ENCODE peak calls at places on chromosomes 13 and 19, in four cellular contexts. J is GM23338, K is suprapubic skin, Q is transverse colon. W is an unnamed sample.

GRCh38 chr13:112209266-112209665 is 142.3 kb downstream of the SOX1 start:
- DNase-seq in J (no peak), K (no peak), Q (no peak), W (no peak)

GRCh38 chr19:43798546-43799409 is 3.5 kb downstream of the LYPD5 start:
- DNase-seq in J (peak; percentile 92), K (no peak), Q (peak; percentile 69), W (peak; percentile 89)

GRCh38 chr19:12603714-12604113 is 6.9 kb downstream of the ZNF490 start:
- DNase-seq in J (no peak), K (no peak), Q (peak; percentile 17), W (no peak)

GRCh38 chr19:30173593-30174356 is 198.4 kb upstream of the ZNF536 start:
- DNase-seq in J (no peak), K (no peak), Q (peak; percentile 41), W (no peak)

GRCh38 chr13:114101325-114101821 is 31.1 kb downstream of the RASA3 start:
- DNase-seq in J (no peak), K (peak; percentile 74), Q (peak; percentile 23), W (peak; percentile 81)

GRCh38 chr13:60590775-60591174 is 193.8 kb downstream of the TDRD3 start:
- DNase-seq in J (no peak), K (no peak), Q (no peak), W (no peak)

GRCh38 chr13:48645845-48646244 is 7.9 kb upstream of the CYSLTR2 start:
- DNase-seq in J (no peak), K (no peak), Q (no peak), W (no peak)

GRCh38 chr19:1274081-1274851 is 1.1 kb upstream of the FAM174C start:
- DNase-seq in J (no peak), K (no peak), Q (no peak), W (peak; percentile 87)

GRCh38 chr13:52450793-52451116 is 321 bp upstream of the VPS36 start:
- DNase-seq in J (no peak), K (no peak), Q (no peak), W (no peak)

GRCh38 chr19:3344608-3345598 is 21.5 kb upstream of the NFIC start:
- DNase-seq in J (no peak), K (no peak), Q (no peak), W (no peak)

GRCh38 chr13:31172535-31172934 is 10.8 kb upstream of the HSPH1 start:
- DNase-seq in J (no peak), K (no peak), Q (no peak), W (no peak)

GRCh38 chr13:43229506-43229905 is 206.1 kb downstream of the DNAJC15 start:
- DNase-seq in J (no peak), K (no peak), Q (no peak), W (no peak)

GRCh38 chr19:38559428-38560401 is 58.0 kb downstream of the MAP4K1 start:
- DNase-seq in J (no peak), K (no peak), Q (no peak), W (no peak)

GRCh38 chr13:95573226-95573625 is 20.7 kb downstream of the CLDN10 start:
- DNase-seq in J (no peak), K (no peak), Q (no peak), W (no peak)

GRCh38 chr13:99892189-99892588 is 79.4 kb downstream of the ZIC5 start:
- DNase-seq in J (peak; percentile 87), K (no peak), Q (no peak), W (no peak)

GRCh38 chr13:24664726-24665409 is 15.3 kb upstream of the ATP12A start:
- DNase-seq in J (no peak), K (no peak), Q (no peak), W (no peak)

GRCh38 chr13:19085876-19086275 is 95.7 kb downstream of the TUBA3C start:
- DNase-seq in J (no peak), K (no peak), Q (no peak), W (peak; percentile 53)

GRCh38 chr13:111486331-111486730 is 165.9 kb downstream of the TEX29 start:
- DNase-seq in J (no peak), K (no peak), Q (no peak), W (no peak)

GRCh38 chr13:31476753-31477152 is 262.6 kb upstream of the RXFP2 start:
- DNase-seq in J (peak; percentile 43), K (no peak), Q (no peak), W (no peak)

GRCh38 chr13:90302113-90302512 is 1045.4 kb upstream of the MIR17HG start:
- DNase-seq in J (no peak), K (no peak), Q (no peak), W (no peak)

GRCh38 chr19:5336195-5336965 is 4.2 kb downstream of the PTPRS start:
- DNase-seq in J (no peak), K (no peak), Q (no peak), W (no peak)

GRCh38 chr13:50950808-50951207 is 41.2 kb downstream of the RNASEH2B start:
- DNase-seq in J (no peak), K (no peak), Q (no peak), W (no peak)

GRCh38 chr13:50353651-50354415 is 338.6 kb downstream of the KCNRG start:
- DNase-seq in J (no peak), K (no peak), Q (no peak), W (no peak)

GRCh38 chr19:5801796-5802616 is 2.9 kb upstream of the NRTN start:
- DNase-seq in J (peak; percentile 97), K (no peak), Q (no peak), W (no peak)

GRCh38 chr19:16952046-16952445 is 63.2 kb downstream of the F2RL3 start:
- DNase-seq in J (no peak), K (no peak), Q (no peak), W (peak; percentile 8)

GRCh38 chr13:23790591-23791170 is 98.5 kb downstream of the MIPEP start:
- DNase-seq in J (no peak), K (no peak), Q (no peak), W (no peak)

GRCh38 chr13:27016871-27017270 is 154.7 kb downstream of the USP12 start:
- DNase-seq in J (no peak), K (no peak), Q (peak; percentile 45), W (no peak)

GRCh38 chr19:43700368-43701015 is 15.4 kb upstream of the IRGC start:
- DNase-seq in J (no peak), K (peak; percentile 77), Q (peak; percentile 51), W (peak; percentile 51)

GRCh38 chr19:1794424-1795185 is 17.5 kb downstream of the ATP8B3 start:
- DNase-seq in J (peak; percentile 58), K (no peak), Q (no peak), W (peak; percentile 43)

GRCh38 chr19:23716792-23717191 is 29.8 kb upstream of the ZNF675 start:
- DNase-seq in J (no peak), K (no peak), Q (no peak), W (no peak)

GRCh38 chr19:43755256-43755801 is 567 bp upstream of the SMG9 start:
- DNase-seq in J (peak; percentile 61), K (peak; percentile 87), Q (peak; percentile 90), W (peak; percentile 93)

GRCh38 chr13:78621086-78621485 is 17.7 kb upstream of the POU4F1 start:
- DNase-seq in J (no peak), K (no peak), Q (no peak), W (no peak)

DNA sequence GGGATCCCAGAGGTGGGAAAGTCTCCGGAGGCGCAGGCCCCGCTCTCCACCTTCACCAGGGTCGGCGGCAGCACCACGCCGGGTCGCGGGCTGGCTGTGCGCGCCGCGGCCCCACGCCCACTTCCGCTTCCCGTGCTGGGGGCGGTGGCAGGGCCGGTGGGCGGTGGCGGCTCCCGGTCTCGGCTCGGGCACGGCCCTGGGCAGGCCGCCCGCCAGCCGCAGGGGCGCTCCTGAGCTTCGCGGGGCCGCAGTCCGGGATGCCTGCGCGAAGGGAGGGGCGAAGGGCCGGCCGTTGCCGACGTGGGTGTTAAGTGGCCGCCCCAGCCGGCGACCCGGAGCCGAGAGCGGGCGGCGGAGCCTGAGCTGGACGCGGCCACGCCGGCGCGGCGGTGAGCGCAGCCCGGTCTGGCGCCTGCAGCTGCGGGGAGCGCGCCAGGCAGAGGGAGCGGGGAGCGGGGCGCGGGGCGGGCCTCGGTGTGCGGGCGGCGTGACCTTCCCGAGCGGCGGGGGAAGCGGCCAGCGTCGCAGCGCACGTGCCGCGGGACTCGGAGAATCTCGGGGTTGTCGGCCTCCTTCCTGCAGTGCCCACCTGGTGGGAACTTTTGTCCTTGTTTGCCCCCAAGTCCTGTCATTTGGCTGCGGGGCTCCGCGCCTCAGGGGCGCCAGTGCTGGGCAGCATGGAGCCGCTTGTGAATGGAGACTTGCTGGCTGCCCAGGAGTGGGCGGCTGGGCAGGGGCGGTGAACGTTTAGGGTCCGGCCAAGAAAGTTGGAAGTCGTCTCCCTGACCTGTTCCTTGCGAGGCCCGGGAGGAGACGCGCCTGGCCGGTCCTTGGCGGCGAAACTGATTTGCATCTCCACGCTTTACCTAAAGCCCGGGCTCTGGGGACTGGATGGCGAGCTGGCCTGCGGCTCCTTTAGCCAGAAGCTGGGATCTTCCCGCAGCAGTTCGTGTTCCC is at the start of gene SLC25A15:
- DNase-seq in J (peak; percentile 80), K (peak; percentile 84), Q (peak; percentile 88), W (peak; percentile 96)
- TF ChIP-seq POLR2AphosphoS5 in J (peak; percentile 77), K (no peak), Q (no peak), W (peak; percentile 59)

DNA sequence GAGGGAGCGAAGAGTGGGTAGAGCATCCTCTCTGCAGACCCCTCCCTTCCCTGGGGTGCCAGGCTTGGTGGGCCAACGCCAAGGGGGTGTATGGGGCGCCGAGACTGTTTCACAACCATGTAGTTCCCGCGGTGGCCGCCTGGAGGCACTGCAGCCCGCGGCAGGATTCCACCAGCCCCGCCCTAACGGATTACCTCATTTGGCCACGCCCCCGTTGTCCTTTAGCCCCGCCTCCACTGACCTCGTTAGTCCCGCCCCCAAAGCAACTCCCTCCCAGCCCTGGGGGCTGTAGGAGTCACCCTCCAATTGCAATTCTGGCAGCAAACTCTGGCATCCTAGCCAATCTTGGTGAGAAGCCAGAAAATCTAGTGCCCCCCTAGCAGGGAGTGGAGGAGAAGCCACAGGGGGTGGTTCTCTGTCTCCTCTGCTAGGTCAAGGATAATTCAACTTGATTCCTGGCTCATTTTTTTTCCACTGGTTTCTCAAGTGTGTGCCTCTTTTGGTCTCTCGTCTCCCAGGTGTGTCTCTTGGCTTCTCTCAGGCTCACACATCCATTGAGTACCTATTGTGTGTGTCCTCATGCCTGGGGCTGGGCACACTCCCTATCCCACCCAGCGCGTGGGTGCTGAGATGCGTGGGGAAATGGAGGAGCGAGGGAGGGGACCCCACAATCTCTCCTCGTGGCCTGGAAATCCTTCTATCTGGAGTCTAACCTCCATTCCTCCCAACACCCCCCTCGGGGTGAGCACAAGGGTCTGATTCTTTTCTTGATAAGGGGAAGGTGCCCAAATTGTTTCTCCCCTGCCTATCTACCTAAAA is 2.0 kb downstream of the OLFM2 start:
- DNase-seq in J (peak; percentile 95), K (peak; percentile 91), Q (peak; percentile 74), W (peak; percentile 92)
- TF ChIP-seq POLR2AphosphoS5 in J (peak; percentile 42), K (no peak), Q (no peak), W (no peak)

DNA sequence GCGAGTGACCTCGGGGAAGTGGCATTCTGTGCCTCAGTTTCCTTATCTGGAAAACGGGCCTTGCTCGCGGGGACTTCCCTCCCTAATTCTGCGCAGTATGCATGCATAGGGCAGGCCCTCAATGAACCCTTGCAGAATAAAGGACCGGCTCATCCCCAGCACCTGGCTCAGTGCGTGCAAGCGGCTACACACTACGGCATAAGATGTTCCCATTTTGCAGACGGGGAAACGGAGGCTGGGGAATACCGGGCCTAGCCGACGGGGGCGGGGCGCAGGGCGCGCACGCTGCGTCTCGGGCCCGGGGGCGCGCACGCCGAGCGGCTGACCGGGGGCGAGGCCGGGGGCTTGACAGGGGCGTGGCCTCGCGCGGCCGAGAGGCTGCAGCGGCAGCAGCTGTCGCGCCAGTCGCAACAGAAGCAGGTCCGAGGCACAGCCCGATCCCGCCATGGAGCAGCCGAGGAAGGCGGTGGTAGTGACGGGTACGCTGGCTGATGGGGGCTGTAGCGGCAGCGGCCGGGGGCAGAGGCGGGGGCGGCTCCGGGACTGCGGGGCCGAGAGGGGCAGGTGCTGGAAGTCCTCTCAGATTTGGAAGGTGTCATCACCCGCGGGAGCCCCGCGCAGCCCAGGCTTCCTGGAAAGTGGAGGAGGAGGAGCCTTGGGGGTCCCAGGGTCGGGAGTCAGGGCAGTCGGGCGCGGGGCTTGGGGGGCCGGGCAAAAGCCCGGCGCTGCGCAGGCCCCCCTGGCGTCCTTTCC is at the start of gene PGPEP1:
- DNase-seq in J (peak; percentile 87), K (no peak), Q (peak; percentile 83), W (peak; percentile 97)
- TF ChIP-seq POLR2AphosphoS5 in J (peak; percentile 88), K (no peak), Q (peak; percentile 69), W (peak; percentile 64)

GRCh38 chr19:35037716-35038622 is 3.6 kb upstream of the HPN start:
- DNase-seq in J (no peak), K (no peak), Q (no peak), W (peak; percentile 24)
- TF ChIP-seq POLR2AphosphoS5 in J (no peak), K (no peak), Q (no peak), W (peak; percentile 58)